ENCODE peak calls at places on chromosomes 6 and 20, in seven cellular contexts. S is AML-193, W is GM23338, E is heart left ventricle, H is Peyer's patch, J is transverse colon, T is COLO829. U is an unnamed sample.

GRCh38 chr6:143195349-143195845 is 134.7 kb downstream of the AIG1 start:
- DNase-seq in S (no peak), W (no peak), E (peak; percentile 32), H (no peak), J (no peak), T (no peak), U (no peak)

GRCh38 chr6:19433101-19433500 is 404.1 kb upstream of the ID4 start:
- DNase-seq in S (no peak), W (no peak), E (no peak), H (no peak), J (no peak), T (peak; percentile 9), U (no peak)

GRCh38 chr6:20564777-20565176 is 30.5 kb downstream of the CDKAL1 start:
- DNase-seq in S (no peak), W (no peak), E (no peak), H (no peak), J (no peak), T (peak; percentile 54), U (no peak)

GRCh38 chr6:32837651-32838113 is 857 bp downstream of the TAP2 start:
- DNase-seq in S (no peak), W (no peak), E (no peak), H (no peak), J (no peak), T (no peak), U (no peak)

GRCh38 chr6:21200056-21200870 is 393.3 kb upstream of the SOX4 start:
- DNase-seq in S (no peak), W (no peak), E (no peak), H (no peak), J (no peak), T (no peak), U (no peak)

GRCh38 chr6:5851261-5851757 is 155.4 kb downstream of the NRN1 start:
- DNase-seq in S (no peak), W (peak; percentile 91), E (peak; percentile 39), H (peak; percentile 66), J (peak; percentile 66), T (no peak), U (peak; percentile 79)

GRCh38 chr6:2102316-2102883 is 143.0 kb downstream of the GMDS start:
- DNase-seq in S (peak; percentile 83), W (no peak), E (no peak), H (no peak), J (no peak), T (no peak), U (no peak)

GRCh38 chr6:169866140-169866534 is 114.7 kb downstream of the ERMARD start:
- DNase-seq in S (no peak), W (no peak), E (no peak), H (no peak), J (no peak), T (no peak), U (no peak)

GRCh38 chr6:81708306-81708705 is 44.2 kb downstream of the TENT5A start:
- DNase-seq in S (no peak), W (peak; percentile 82), E (no peak), H (no peak), J (no peak), T (no peak), U (no peak)

GRCh38 chr6:52389626-52390360 is 27.8 kb downstream of the PAQR8 start:
- DNase-seq in S (peak; percentile 56), W (no peak), E (peak; percentile 36), H (peak; percentile 57), J (peak; percentile 82), T (peak; percentile 75), U (peak; percentile 60)

GRCh38 chr6:41247882-41248707 is 19.9 kb downstream of the TREML4 start:
- DNase-seq in S (no peak), W (no peak), E (no peak), H (no peak), J (no peak), T (no peak), U (no peak)

GRCh38 chr20:561437-562231 is 18.0 kb upstream of the CSNK2A1 start:
- DNase-seq in S (peak; percentile 57), W (peak; percentile 88), E (peak; percentile 74), H (peak; percentile 22), J (peak; percentile 64), T (peak; percentile 83), U (no peak)

GRCh38 chr6:156963712-156964700 is 186.8 kb downstream of the ARID1B start:
- DNase-seq in S (no peak), W (no peak), E (no peak), H (no peak), J (no peak), T (no peak), U (no peak)

GRCh38 chr6:26021350-26022165 is 59.0 kb downstream of the TRIM38 start:
- DNase-seq in S (peak; percentile 97), W (peak; percentile 88), E (peak; percentile 95), H (peak; percentile 94), J (peak; percentile 96), T (peak; percentile 90), U (peak; percentile 94)